ENCODE peak calls at places on chromosomes 11 and 22, in nine cellular contexts. Z is Panc1, S is uterus, D is kidney epithelial cell, Q is tibial nerve, X is bronchial epithelial cell, T is endothelial cell, A is GM10248, U is MCF 10A. O is an unnamed sample.

GRCh38 chr11:44775366-44776356 is 48.9 kb downstream of the TSPAN18 start:
- DNase-seq in Z (peak), S (peak), D (no peak), Q (no peak), X (peak), T (peak), A (peak), U (peak), O (no peak)

GRCh38 chr11:459511-460220 is 9.6 kb downstream of the PTDSS2 start:
- DNase-seq in Z (no peak), S (no peak), D (no peak), Q (no peak), X (no peak), T (no peak), A (no peak), U (no peak), O (no peak)

GRCh38 chr11:67494371-67495233 is 10.6 kb downstream of the PITPNM1 start:
- DNase-seq in Z (no peak), S (no peak), D (no peak), Q (no peak), X (no peak), T (no peak), A (no peak), U (no peak), O (no peak)

GRCh38 chr11:73752216-73752867 is 8.5 kb downstream of the RAB6A start:
- DNase-seq in Z (no peak), S (no peak), D (no peak), Q (peak), X (no peak), T (no peak), A (no peak), U (peak), O (no peak)

GRCh38 chr11:100870138-100870537 is 183.1 kb downstream of the ARHGAP42 start:
- DNase-seq in Z (no peak), S (no peak), D (no peak), Q (no peak), X (no peak), T (no peak), A (no peak), U (no peak), O (no peak)

GRCh38 chr22:42303304-42304020 is 33.0 kb upstream of the TCF20 start:
- DNase-seq in Z (no peak), S (no peak), D (no peak), Q (no peak), X (no peak), T (no peak), A (no peak), U (no peak), O (no peak)

GRCh38 chr11:45337583-45338360 is 51.6 kb upstream of the SYT13 start:
- DNase-seq in Z (no peak), S (no peak), D (no peak), Q (no peak), X (peak), T (no peak), A (no peak), U (peak), O (peak)

GRCh38 chr11:128684582-128685382 is 9.1 kb upstream of the FLI1 start:
- DNase-seq in Z (no peak), S (no peak), D (no peak), Q (no peak), X (no peak), T (no peak), A (no peak), U (no peak), O (no peak)

GRCh38 chr11:16815047-16815767 is 76.8 kb downstream of the C11orf58 start:
- DNase-seq in Z (no peak), S (peak), D (no peak), Q (peak), X (peak), T (no peak), A (no peak), U (no peak), O (no peak)

GRCh38 chr22:42872821-42873220 is 15.7 kb upstream of the ARFGAP3 start:
- DNase-seq in Z (no peak), S (no peak), D (no peak), Q (no peak), X (no peak), T (no peak), A (no peak), U (no peak), O (no peak)

GRCh38 chr22:50739279-50739691 is 1.3 kb downstream of the ACR start:
- DNase-seq in Z (no peak), S (no peak), D (no peak), Q (peak), X (no peak), T (peak), A (no peak), U (no peak), O (peak)

GRCh38 chr11:80085563-80085962 is 644.7 kb upstream of the TENM4 start:
- DNase-seq in Z (no peak), S (no peak), D (no peak), Q (no peak), X (no peak), T (no peak), A (no peak), U (no peak), O (no peak)

GRCh38 chr11:12798609-12799011 is 124.4 kb downstream of the TEAD1 start:
- DNase-seq in Z (no peak), S (no peak), D (no peak), Q (no peak), X (peak), T (no peak), A (no peak), U (peak), O (no peak)

GRCh38 chr11:35321532-35322320 is 97.6 kb downstream of the SLC1A2 start:
- DNase-seq in Z (no peak), S (no peak), D (no peak), Q (no peak), X (peak), T (no peak), A (no peak), U (no peak), O (no peak)

DNA sequence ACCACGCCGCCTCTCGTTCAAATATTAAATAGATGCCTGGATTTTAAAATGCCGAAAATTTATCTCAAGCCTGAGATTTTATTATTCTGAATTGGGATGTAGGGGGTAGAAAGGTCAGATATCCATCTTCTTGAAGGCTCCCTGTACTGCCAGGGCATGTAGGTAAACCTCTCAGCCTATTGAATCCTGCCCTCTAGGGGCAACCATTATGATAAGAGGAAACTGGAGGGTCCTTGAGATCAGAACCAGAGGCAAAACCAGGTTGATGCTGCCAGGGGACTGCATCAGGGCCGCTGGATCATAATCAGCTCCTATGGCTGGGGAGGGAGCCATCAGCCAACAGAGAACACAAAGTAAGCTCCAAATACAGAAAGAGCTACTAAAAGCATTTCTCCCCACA is 92.4 kb downstream of the KCNC1 start:
- DNase-seq in Z (no peak), S (no peak), D (no peak), Q (no peak), X (peak), T (no peak), A (no peak), U (peak), O (no peak)
- TF ChIP-seq CTCF in Z (peak), S (no peak), D (peak), Q (no peak), X (peak), T (no peak), A (no peak), U (peak), O (peak)

DNA sequence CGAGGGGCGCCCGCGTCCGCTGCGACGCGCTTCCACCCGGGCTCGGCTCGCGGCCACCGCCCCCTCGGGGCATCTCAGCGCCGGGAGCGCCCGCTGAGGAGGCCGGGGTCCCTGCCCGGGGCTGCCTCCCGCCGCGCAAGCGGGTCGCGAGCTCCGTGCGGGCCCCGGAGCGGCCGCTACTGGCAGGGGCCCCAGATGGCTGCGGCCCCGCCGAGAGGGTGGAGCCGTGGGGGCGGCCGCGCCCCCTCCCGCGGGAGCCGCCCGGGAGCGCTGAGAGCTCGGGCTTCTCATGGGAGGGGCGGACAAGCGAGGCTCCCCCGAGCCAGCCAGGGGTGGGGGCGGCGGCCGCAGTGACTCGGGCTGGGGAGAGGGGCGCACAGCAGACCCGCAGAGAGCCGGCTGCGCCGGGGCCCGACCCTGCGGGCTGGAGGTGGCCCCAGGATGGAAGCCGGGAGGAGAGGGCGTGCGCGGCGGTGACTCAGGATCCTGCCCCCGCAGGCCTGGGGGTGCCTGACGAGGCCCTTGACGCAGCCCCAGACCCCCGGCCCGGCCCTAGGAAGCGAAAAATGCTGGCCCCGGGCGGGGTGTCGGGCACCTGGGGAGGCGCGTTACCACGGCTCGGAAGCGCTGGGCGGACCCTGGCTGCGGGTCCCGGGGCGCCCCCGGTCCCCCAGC is 606 bp upstream of the ZFTA start:
- DNase-seq in Z (no peak), S (peak), D (no peak), Q (no peak), X (peak), T (peak), A (peak), U (no peak), O (peak)
- TF ChIP-seq CTCF in Z (no peak), S (no peak), D (no peak), Q (no peak), X (no peak), T (no peak), A (no peak), U (no peak), O (no peak)

GRCh38 chr22:25208743-25209505 is 9.3 kb downstream of the CRYBB3 start:
- DNase-seq in Z (no peak), S (no peak), D (no peak), Q (no peak), X (peak), T (no peak), A (no peak), U (no peak), O (no peak)

GRCh38 chr22:25205847-25206246 is 6.2 kb downstream of the CRYBB3 start:
- DNase-seq in Z (no peak), S (no peak), D (no peak), Q (no peak), X (no peak), T (no peak), A (no peak), U (no peak), O (no peak)

GRCh38 chr22:25206998-25207397 is 7.3 kb downstream of the CRYBB3 start:
- DNase-seq in Z (no peak), S (no peak), D (no peak), Q (no peak), X (no peak), T (no peak), A (no peak), U (no peak), O (no peak)

GRCh38 chr22:25208328-25208727 is 8.7 kb downstream of the CRYBB3 start:
- DNase-seq in Z (no peak), S (no peak), D (no peak), Q (no peak), X (no peak), T (no peak), A (no peak), U (no peak), O (no peak)

DNA sequence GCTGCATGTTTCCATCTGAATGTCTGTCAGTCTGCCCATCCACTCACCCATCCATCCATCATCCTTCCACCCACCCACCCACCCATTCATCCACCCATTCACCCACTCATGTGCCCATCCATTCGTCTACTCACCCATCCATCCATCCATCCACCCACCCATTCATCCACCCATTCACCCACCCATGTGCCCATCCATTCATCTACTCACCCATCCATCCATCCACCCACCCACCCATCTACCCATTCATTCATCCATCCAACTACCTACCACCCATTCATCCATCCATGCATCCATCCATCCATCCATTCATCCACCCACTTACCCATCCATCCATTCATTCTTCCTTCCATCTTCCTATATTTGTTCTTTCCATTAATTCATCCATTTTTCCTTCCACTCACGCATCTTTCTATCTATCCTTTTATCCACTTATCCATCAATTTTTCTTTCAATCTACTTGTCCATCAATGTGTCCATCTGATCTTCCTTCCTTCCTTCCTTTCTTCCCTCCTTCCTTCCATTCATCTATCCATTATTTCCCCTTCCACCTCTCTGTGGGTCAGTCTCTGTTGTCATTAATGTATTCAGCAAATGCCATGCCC is 8.0 kb downstream of the CRYBB3 start:
- DNase-seq in Z (no peak), S (no peak), D (no peak), Q (no peak), X (no peak), T (no peak), A (no peak), U (no peak), O (no peak)
- TF ChIP-seq CTCF in Z (no peak), S (no peak), D (no peak), Q (no peak), X (no peak), T (no peak), A (no peak), U (no peak), O (no peak)

GRCh38 chr11:93622043-93622442 is 39.4 kb upstream of the CEP295 start:
- DNase-seq in Z (peak), S (no peak), D (no peak), Q (no peak), X (no peak), T (no peak), A (no peak), U (peak), O (no peak)
- TF ChIP-seq CTCF in Z (peak), S (no peak), D (no peak), Q (no peak), X (no peak), T (no peak), A (peak), U (no peak), O (no peak)

GRCh38 chr11:129992161-129992944 is 10.3 kb downstream of the PRDM10 start:
- DNase-seq in Z (no peak), S (no peak), D (no peak), Q (no peak), X (peak), T (peak), A (peak), U (peak), O (no peak)
- TF ChIP-seq CTCF in Z (no peak), S (no peak), D (peak), Q (no peak), X (peak), T (no peak), A (peak), U (peak), O (peak)

DNA sequence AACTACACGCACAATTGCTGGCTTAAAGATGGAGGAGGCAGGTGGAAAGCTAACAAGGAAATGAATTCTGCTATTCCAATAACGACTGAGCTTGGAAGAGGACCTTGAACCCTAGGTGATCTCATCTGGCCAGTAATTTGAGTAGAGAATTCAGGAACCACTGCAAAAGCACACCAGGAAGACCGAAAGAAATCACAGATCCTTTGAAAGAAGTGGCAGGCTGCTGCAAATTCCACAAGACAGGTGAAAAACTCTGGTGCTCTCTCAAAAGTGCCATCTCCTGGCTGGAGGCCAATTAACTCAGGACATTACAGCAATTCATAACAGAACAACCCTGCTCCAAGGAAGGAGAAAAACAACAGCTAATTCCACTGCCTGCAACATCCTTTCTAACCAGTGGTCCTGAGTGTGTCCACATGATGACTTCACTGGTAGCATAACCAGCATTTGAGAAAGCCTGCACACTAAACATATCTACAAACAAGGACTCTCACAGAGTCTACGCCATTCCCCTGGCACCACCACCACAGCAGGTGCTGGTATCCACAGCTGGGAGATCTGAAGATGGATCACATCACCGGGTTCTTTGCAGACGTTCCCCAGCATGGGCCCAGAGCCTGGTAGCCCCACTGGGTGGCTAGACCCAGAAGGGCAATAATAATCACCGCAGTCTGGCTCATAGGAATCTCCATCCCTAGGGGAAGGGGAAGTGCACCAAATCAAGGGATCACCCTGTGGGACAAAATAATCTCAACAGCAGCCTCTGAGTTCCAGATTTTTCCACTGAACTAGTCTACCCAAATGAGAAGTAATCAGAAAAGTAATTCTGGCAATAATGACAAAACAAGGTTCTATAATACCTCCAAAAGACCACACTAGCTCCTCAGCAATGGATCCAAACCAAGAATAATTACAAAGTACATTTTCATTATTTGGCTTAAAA is 44.9 kb upstream of the CLTCL1 start:
- DNase-seq in Z (no peak), S (no peak), D (no peak), Q (no peak), X (no peak), T (no peak), A (no peak), U (no peak), O (no peak)
- TF ChIP-seq CTCF in Z (no peak), S (no peak), D (no peak), Q (no peak), X (no peak), T (no peak), A (no peak), U (no peak), O (no peak)